ENCODE peak calls at places on chromosomes 6 and 20, in eight cellular contexts. A is CD8-positive, alpha-beta memory T cell; V is activated T-helper 1 cell treated with anti-CD3 and anti-CD28 coated beads, Interleukin-12 subunit alpha, Interleukin-12 subunit beta, Interleukin-2, Interleukin-4 antibody, amounts not matched to agents 30 ng/mL and 10 ng/mL and 1 ng/mL, durations not matched to agents 14 hours and 24 hours and 36 hours; S is activated naive CD4-positive, alpha-beta T cell treated with anti-CD3 and anti-CD28 coated beads, Interleukin-2, amount 10 ng/mL, durations not matched to agents 7 days and 5 days; O is activated CD4-positive, alpha-beta T cell treated with anti-CD3 and anti-CD28 coated beads, Interleukin-2, amount 10 ng/mL, durations not matched to agents 7 days and 5 days; B is IMR-90; D is tibial artery; H is activated CD8-positive, alpha-beta memory T cell treated with anti-CD3 and anti-CD28 coated beads, Interleukin-2, amount 10 ng/mL, durations not matched to agents 7 days and 5 days. I is an unnamed sample.

GRCh38 chr20:43463864-43464785 is 6.4 kb downstream of the SRSF6 start:
- DNase-seq in A (no peak), O (no peak), V (no peak), B (no peak), S (no peak), D (no peak), H (no peak), I (no peak)

GRCh38 chr20:45322952-45323383 is 14.9 kb upstream of the MATN4 start:
- DNase-seq in V (no peak), B (peak; percentile 43), S (no peak), D (peak; percentile 76), A (no peak), O (no peak), H (no peak), I (no peak)

GRCh38 chr6:75893058-75893775 is 144.2 kb downstream of the MYO6 start:
- DNase-seq in O (peak; percentile 14), H (no peak), V (no peak), A (no peak), B (peak; percentile 80), S (no peak), D (no peak), I (no peak)

GRCh38 chr6:19906161-19906560 is 69.0 kb downstream of the ID4 start:
- DNase-seq in B (no peak), V (no peak), H (no peak), D (no peak), O (no peak), S (no peak), A (no peak), I (no peak)

GRCh38 chr20:49597825-49598395 is 30.0 kb upstream of the PTGIS start:
- DNase-seq in V (no peak), A (no peak), H (no peak), D (no peak), B (no peak), S (no peak), O (no peak), I (no peak)

GRCh38 chr20:35200255-35200654 is 26.2 kb upstream of the MMP24 start:
- DNase-seq in O (no peak), S (no peak), D (no peak), H (no peak), A (no peak), B (peak; percentile 87), V (no peak), I (no peak)

GRCh38 chr6:101534386-101534785 is 140.9 kb downstream of the GRIK2 start:
- DNase-seq in D (no peak), O (no peak), A (no peak), B (peak; percentile 48), V (no peak), S (no peak), H (no peak), I (no peak)

GRCh38 chr6:139027620-139028182 is 844 bp upstream of the ABRACL start:
- DNase-seq in A (no peak), O (peak; percentile 57), H (peak; percentile 70), V (peak; percentile 7), D (no peak), S (peak; percentile 56), B (peak; percentile 63), I (no peak)

GRCh38 chr6:1695546-1696494 is 86.1 kb downstream of the FOXC1 start:
- DNase-seq in V (no peak), H (no peak), A (no peak), S (no peak), B (no peak), D (peak; percentile 64), O (no peak), I (no peak)

GRCh38 chr20:38168791-38169589 is 3.9 kb upstream of the TGM2 start:
- DNase-seq in V (no peak), S (no peak), H (no peak), O (no peak), B (no peak), A (no peak), D (no peak), I (peak; percentile 86)